ENCODE peak calls at places on chromosome X, in nine cellular contexts. One of them, this sample, is unnamed.

GRCh38 chrX:41734530-41734929 is 10.5 kb downstream of the GPR82 start:
- DNase-seq in SK-N-SH: peak
- DNase-seq in left lung: no peak
- DNase-seq in IMR-90: peak
- DNase-seq in thoracic aorta: no peak
- DNase-seq in brain microvascular endothelial cell: peak
- DNase-seq in foreskin fibroblast: peak
- DNase-seq in GM12865: peak
- DNase-seq in AG10803: peak
- DNase-seq in this sample: peak

GRCh38 chrX:133668225-133668931 is 253.1 kb upstream of the GPC4 start:
- DNase-seq in SK-N-SH: no peak
- DNase-seq in left lung: no peak
- DNase-seq in IMR-90: no peak
- DNase-seq in thoracic aorta: no peak
- DNase-seq in brain microvascular endothelial cell: no peak
- DNase-seq in foreskin fibroblast: peak
- DNase-seq in GM12865: no peak
- DNase-seq in AG10803: no peak
- DNase-seq in this sample: no peak

GRCh38 chrX:10897768-10898167 is 213.4 kb upstream of the HCCS start:
- DNase-seq in SK-N-SH: no peak
- DNase-seq in left lung: no peak
- DNase-seq in IMR-90: no peak
- DNase-seq in thoracic aorta: no peak
- DNase-seq in brain microvascular endothelial cell: no peak
- DNase-seq in foreskin fibroblast: no peak
- DNase-seq in GM12865: no peak
- DNase-seq in AG10803: no peak
- DNase-seq in this sample: no peak

GRCh38 chrX:110391086-110391485 is 32.4 kb downstream of the RTL9 start:
- DNase-seq in SK-N-SH: no peak
- DNase-seq in left lung: no peak
- DNase-seq in IMR-90: no peak
- DNase-seq in thoracic aorta: no peak
- DNase-seq in brain microvascular endothelial cell: no peak
- DNase-seq in foreskin fibroblast: no peak
- DNase-seq in GM12865: no peak
- DNase-seq in AG10803: no peak
- DNase-seq in this sample: no peak

GRCh38 chrX:2325076-2325784 is 175.5 kb downstream of the DHRSX start:
- DNase-seq in SK-N-SH: peak
- DNase-seq in left lung: peak
- DNase-seq in IMR-90: peak
- DNase-seq in thoracic aorta: no peak
- DNase-seq in brain microvascular endothelial cell: peak
- DNase-seq in foreskin fibroblast: peak
- DNase-seq in GM12865: peak
- DNase-seq in AG10803: peak
- DNase-seq in this sample: peak

GRCh38 chrX:2490634-2491033 is 10.1 kb downstream of the DHRSX start:
- DNase-seq in SK-N-SH: no peak
- DNase-seq in left lung: no peak
- DNase-seq in IMR-90: no peak
- DNase-seq in thoracic aorta: no peak
- DNase-seq in brain microvascular endothelial cell: no peak
- DNase-seq in foreskin fibroblast: no peak
- DNase-seq in GM12865: no peak
- DNase-seq in AG10803: no peak
- DNase-seq in this sample: peak

GRCh38 chrX:153312842-153313241 is 8.7 kb downstream of the PNMA6F start:
- DNase-seq in SK-N-SH: no peak
- DNase-seq in left lung: no peak
- DNase-seq in IMR-90: no peak
- DNase-seq in thoracic aorta: no peak
- DNase-seq in brain microvascular endothelial cell: no peak
- DNase-seq in foreskin fibroblast: no peak
- DNase-seq in GM12865: no peak
- DNase-seq in AG10803: no peak
- DNase-seq in this sample: peak

GRCh38 chrX:109600114-109600710 is 24.8 kb downstream of the KCNE5 start:
- DNase-seq in SK-N-SH: peak
- DNase-seq in left lung: no peak
- DNase-seq in IMR-90: no peak
- DNase-seq in thoracic aorta: no peak
- DNase-seq in brain microvascular endothelial cell: no peak
- DNase-seq in foreskin fibroblast: peak
- DNase-seq in GM12865: no peak
- DNase-seq in AG10803: peak
- DNase-seq in this sample: no peak

GRCh38 chrX:44996282-44996681 is 123.3 kb downstream of the KDM6A start:
- DNase-seq in SK-N-SH: no peak
- DNase-seq in left lung: no peak
- DNase-seq in IMR-90: no peak
- DNase-seq in thoracic aorta: no peak
- DNase-seq in brain microvascular endothelial cell: no peak
- DNase-seq in foreskin fibroblast: no peak
- DNase-seq in GM12865: peak
- DNase-seq in AG10803: no peak
- DNase-seq in this sample: no peak

GRCh38 chrX:40166582-40166981 is 68.8 kb upstream of the BCOR start:
- DNase-seq in SK-N-SH: peak
- DNase-seq in left lung: no peak
- DNase-seq in IMR-90: peak
- DNase-seq in thoracic aorta: no peak
- DNase-seq in brain microvascular endothelial cell: no peak
- DNase-seq in foreskin fibroblast: peak
- DNase-seq in GM12865: no peak
- DNase-seq in AG10803: peak
- DNase-seq in this sample: peak

GRCh38 chrX:103530540-103530939 is 11.3 kb upstream of the RAB40A start:
- DNase-seq in SK-N-SH: no peak
- DNase-seq in left lung: no peak
- DNase-seq in IMR-90: peak
- DNase-seq in thoracic aorta: no peak
- DNase-seq in brain microvascular endothelial cell: no peak
- DNase-seq in foreskin fibroblast: peak
- DNase-seq in GM12865: no peak
- DNase-seq in AG10803: peak
- DNase-seq in this sample: peak

GRCh38 chrX:19906293-19906692 is 18.9 kb upstream of the SH3KBP1 start:
- DNase-seq in SK-N-SH: no peak
- DNase-seq in left lung: no peak
- DNase-seq in IMR-90: no peak
- DNase-seq in thoracic aorta: no peak
- DNase-seq in brain microvascular endothelial cell: no peak
- DNase-seq in foreskin fibroblast: no peak
- DNase-seq in GM12865: no peak
- DNase-seq in AG10803: no peak
- DNase-seq in this sample: no peak

GRCh38 chrX:150680974-150681373 is 12.2 kb upstream of the MTMR1 start:
- DNase-seq in SK-N-SH: peak
- DNase-seq in left lung: no peak
- DNase-seq in IMR-90: peak
- DNase-seq in thoracic aorta: no peak
- DNase-seq in brain microvascular endothelial cell: no peak
- DNase-seq in foreskin fibroblast: peak
- DNase-seq in GM12865: no peak
- DNase-seq in AG10803: no peak
- DNase-seq in this sample: no peak

GRCh38 chrX:134476284-134476683 is 16.3 kb downstream of the HPRT1 start:
- DNase-seq in SK-N-SH: no peak
- DNase-seq in left lung: no peak
- DNase-seq in IMR-90: no peak
- DNase-seq in thoracic aorta: no peak
- DNase-seq in brain microvascular endothelial cell: no peak
- DNase-seq in foreskin fibroblast: no peak
- DNase-seq in GM12865: no peak
- DNase-seq in AG10803: no peak
- DNase-seq in this sample: no peak

GRCh38 chrX:123217077-123217476 is 33.0 kb downstream of the GRIA3 start:
- DNase-seq in SK-N-SH: no peak
- DNase-seq in left lung: no peak
- DNase-seq in IMR-90: no peak
- DNase-seq in thoracic aorta: no peak
- DNase-seq in brain microvascular endothelial cell: peak
- DNase-seq in foreskin fibroblast: peak
- DNase-seq in GM12865: no peak
- DNase-seq in AG10803: peak
- DNase-seq in this sample: peak

DNA sequence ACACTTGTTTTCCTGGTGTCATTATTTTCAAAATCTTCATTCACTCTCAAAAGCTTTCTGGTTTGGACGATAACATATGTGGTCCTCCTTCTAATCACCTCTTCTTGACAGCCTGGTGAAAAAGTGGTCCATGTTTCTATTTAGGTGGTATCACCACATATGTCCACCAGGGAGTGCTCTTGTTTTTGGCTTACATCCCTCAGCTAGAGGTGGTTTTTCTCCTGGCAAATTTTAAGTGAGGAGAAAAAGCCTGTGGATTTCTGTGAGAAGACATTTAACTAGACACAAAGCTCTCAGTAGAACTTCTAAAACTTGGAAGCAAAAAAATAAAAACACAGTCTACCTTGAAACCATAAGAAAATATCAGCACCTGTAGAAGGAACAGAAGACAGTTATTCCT is 58.0 kb upstream of the FRMPD4 start:
- DNase-seq in SK-N-SH: peak
- DNase-seq in left lung: no peak
- DNase-seq in IMR-90: peak
- DNase-seq in thoracic aorta: no peak
- DNase-seq in brain microvascular endothelial cell: peak
- DNase-seq in foreskin fibroblast: peak
- DNase-seq in GM12865: peak
- DNase-seq in AG10803: peak
- DNase-seq in this sample: no peak
- TF ChIP-seq CTCF in SK-N-SH: peak
- TF ChIP-seq CTCF in left lung: peak
- TF ChIP-seq CTCF in IMR-90: peak
- TF ChIP-seq CTCF in thoracic aorta: no peak
- TF ChIP-seq CTCF in brain microvascular endothelial cell: peak
- TF ChIP-seq CTCF in foreskin fibroblast: peak
- TF ChIP-seq CTCF in GM12865: peak
- TF ChIP-seq CTCF in AG10803: peak
- TF ChIP-seq CTCF in this sample: peak

GRCh38 chrX:130167040-130167439 is 1.4 kb upstream of the AIFM1 start:
- DNase-seq in SK-N-SH: no peak
- DNase-seq in left lung: no peak
- DNase-seq in IMR-90: no peak
- DNase-seq in thoracic aorta: no peak
- DNase-seq in brain microvascular endothelial cell: no peak
- DNase-seq in foreskin fibroblast: no peak
- DNase-seq in GM12865: no peak
- DNase-seq in AG10803: no peak
- DNase-seq in this sample: no peak
- H3K4me3 ChIP-seq in SK-N-SH: peak
- H3K4me3 ChIP-seq in left lung: peak
- H3K4me3 ChIP-seq in IMR-90: no peak
- H3K4me3 ChIP-seq in thoracic aorta: peak
- H3K4me3 ChIP-seq in brain microvascular endothelial cell: no peak
- H3K4me3 ChIP-seq in foreskin fibroblast: peak
- H3K4me3 ChIP-seq in GM12865: peak
- H3K4me3 ChIP-seq in AG10803: peak
- H3K4me3 ChIP-seq in this sample: peak

DNA sequence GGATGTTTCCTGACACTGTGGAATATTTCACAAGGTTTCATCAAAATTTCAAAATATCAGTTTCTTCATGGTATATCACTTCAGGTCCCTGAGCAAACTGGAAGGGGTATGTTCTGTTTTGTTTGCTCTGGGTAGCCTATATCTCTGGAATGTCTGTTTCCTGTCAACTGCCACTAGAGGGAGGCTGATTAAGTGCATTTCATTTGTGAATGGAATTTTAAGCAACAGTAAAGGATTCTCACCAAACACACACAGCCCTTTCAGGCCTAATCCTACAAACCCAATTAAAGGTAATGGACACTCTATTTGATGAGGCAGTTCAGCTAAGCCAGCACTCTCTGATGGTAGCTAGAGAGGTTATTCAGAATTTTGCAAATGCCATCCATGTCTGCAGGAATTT is 307.1 kb downstream of the TEX13A start:
- DNase-seq in SK-N-SH: peak
- DNase-seq in left lung: no peak
- DNase-seq in IMR-90: no peak
- DNase-seq in thoracic aorta: no peak
- DNase-seq in brain microvascular endothelial cell: no peak
- DNase-seq in foreskin fibroblast: peak
- DNase-seq in GM12865: no peak
- DNase-seq in AG10803: no peak
- DNase-seq in this sample: peak
- TF ChIP-seq CTCF in SK-N-SH: peak
- TF ChIP-seq CTCF in left lung: no peak
- TF ChIP-seq CTCF in IMR-90: peak
- TF ChIP-seq CTCF in thoracic aorta: peak
- TF ChIP-seq CTCF in brain microvascular endothelial cell: peak
- TF ChIP-seq CTCF in foreskin fibroblast: peak
- TF ChIP-seq CTCF in GM12865: peak
- TF ChIP-seq CTCF in AG10803: no peak
- TF ChIP-seq CTCF in this sample: peak

DNA sequence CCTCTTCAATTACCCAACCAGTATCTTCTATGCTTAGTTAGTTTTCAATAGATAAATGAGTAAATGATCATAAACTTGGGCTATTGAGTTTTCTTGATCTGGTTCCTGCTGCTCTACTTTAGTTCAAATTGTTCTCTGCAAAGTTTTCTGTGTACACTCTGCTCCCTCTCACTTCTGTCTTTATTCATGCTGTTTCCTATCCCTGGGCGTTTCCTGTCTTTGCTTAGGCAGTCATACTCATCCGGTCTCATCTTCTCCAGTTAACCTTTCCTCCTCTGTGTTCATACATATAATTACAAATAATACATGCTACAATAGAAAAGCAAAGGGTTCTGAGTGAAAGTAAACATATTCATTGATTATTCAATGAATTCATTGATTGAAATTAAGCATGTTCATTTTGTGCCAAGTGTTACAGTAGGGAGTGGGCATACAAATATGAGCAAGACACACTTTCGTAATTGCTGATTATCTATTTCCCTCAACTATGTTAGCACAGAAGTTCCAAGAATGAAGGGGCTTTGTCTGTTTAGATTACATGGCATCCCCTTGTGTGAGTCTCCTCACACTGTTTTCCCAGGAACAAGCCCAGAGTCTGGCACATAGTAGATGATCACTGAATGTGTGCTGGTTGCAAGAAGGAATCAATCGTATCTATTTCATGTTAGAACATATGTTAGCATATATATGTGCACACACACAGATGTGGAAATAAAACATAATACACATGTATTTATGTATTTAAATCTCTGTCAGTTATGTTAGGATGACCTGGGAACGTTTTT is 1.1 kb downstream of the RAB39B start:
- DNase-seq in SK-N-SH: no peak
- DNase-seq in left lung: no peak
- DNase-seq in IMR-90: no peak
- DNase-seq in thoracic aorta: no peak
- DNase-seq in brain microvascular endothelial cell: no peak
- DNase-seq in foreskin fibroblast: no peak
- DNase-seq in GM12865: peak
- DNase-seq in AG10803: no peak
- DNase-seq in this sample: no peak
- H3K4me3 ChIP-seq in SK-N-SH: peak
- H3K4me3 ChIP-seq in left lung: no peak
- H3K4me3 ChIP-seq in IMR-90: no peak
- H3K4me3 ChIP-seq in thoracic aorta: peak
- H3K4me3 ChIP-seq in brain microvascular endothelial cell: no peak
- H3K4me3 ChIP-seq in foreskin fibroblast: no peak
- H3K4me3 ChIP-seq in GM12865: peak
- H3K4me3 ChIP-seq in AG10803: no peak
- H3K4me3 ChIP-seq in this sample: no peak